ENCODE peak calls at places on chromosomes 11 and 22, in six cellular contexts. E is pancreas, B is upper lobe of right lung, F is thyroid gland, D is transverse colon, J is IMR-90. O is an unnamed sample. For H3K27me3, the result is how much of the 10 kb centered on the place peaks cover.

GRCh38 chr11:127627629-127628462 is 627.3 kb upstream of the KIRREL3 start:
- DNase-seq in J (peak), D (peak), E (peak), B (no peak), F (peak), O (peak)

GRCh38 chr22:42697542-42698013 is 23.1 kb downstream of the A4GALT start:
- DNase-seq in B (no peak), F (no peak), D (peak), J (peak), E (no peak), O (peak)

GRCh38 chr11:112157274-112157766 is 6.6 kb downstream of the IL18 start:
- DNase-seq in F (no peak), B (no peak), J (peak), E (no peak), D (no peak), O (no peak)

GRCh38 chr22:20951932-20952380 is 15.1 kb upstream of the AIFM3 start:
- DNase-seq in B (no peak), D (peak), F (no peak), J (no peak), E (no peak), O (no peak)

GRCh38 chr11:125550780-125551179 is 18.5 kb upstream of the EI24 start:
- DNase-seq in E (no peak), B (no peak), F (no peak), J (no peak), D (no peak), O (no peak)

GRCh38 chr11:20874358-20874757 is 205.0 kb downstream of the NELL1 start:
- DNase-seq in E (no peak), B (no peak), F (no peak), J (no peak), D (no peak), O (no peak)

GRCh38 chr11:125295922-125296321 is 131.4 kb downstream of the PKNOX2 start:
- DNase-seq in B (no peak), D (no peak), F (peak), E (no peak), J (no peak), O (no peak)

GRCh38 chr11:32899423-32899822 is 6.8 kb downstream of the QSER1 start:
- DNase-seq in J (no peak), F (no peak), B (no peak), E (no peak), D (no peak), O (no peak)

GRCh38 chr11:96113100-96113710 is 189.3 kb upstream of the MTMR2 start:
- DNase-seq in J (peak), D (no peak), B (no peak), F (no peak), E (no peak), O (no peak)

GRCh38 chr11:76574406-76574805 is 96.1 kb downstream of the LRRC32 start:
- DNase-seq in E (no peak), B (no peak), D (no peak), J (peak), F (no peak), O (no peak)

GRCh38 chr11:66889974-66890373 is 33.1 kb downstream of the LRFN4 start:
- DNase-seq in B (no peak), D (no peak), J (no peak), F (no peak), E (no peak), O (no peak)

GRCh38 chr11:104926771-104927470 is 28.7 kb upstream of the CASP12 start:
- DNase-seq in D (no peak), E (no peak), B (no peak), J (no peak), F (peak), O (no peak)

GRCh38 chr11:60193687-60194433 is 11.0 kb upstream of the MS4A6A start:
- DNase-seq in D (peak), E (no peak), J (peak), F (no peak), B (no peak), O (no peak)

GRCh38 chr11:11047851-11048610 is 190.2 kb upstream of the ZBED5 start:
- DNase-seq in F (no peak), E (no peak), J (no peak), B (no peak), D (no peak), O (no peak)

GRCh38 chr11:59261150-59261549 is 48.4 kb upstream of the MPEG1 start:
- DNase-seq in F (no peak), E (no peak), J (no peak), B (no peak), D (no peak), O (no peak)

GRCh38 chr11:11608783-11609232 is 13.0 kb downstream of the GALNT18 start:
- DNase-seq in B (no peak), F (peak), D (no peak), E (no peak), J (peak), O (no peak)

GRCh38 chr11:65452806-65453490 is 30.4 kb downstream of the NEAT1 start:
- DNase-seq in D (no peak), E (peak), B (no peak), F (peak), J (peak), O (no peak)

GRCh38 chr22:19106886-19107729 is 15.1 kb downstream of the DGCR2 start:
- DNase-seq in F (no peak), B (peak), D (no peak), J (no peak), E (peak), O (no peak)

DNA sequence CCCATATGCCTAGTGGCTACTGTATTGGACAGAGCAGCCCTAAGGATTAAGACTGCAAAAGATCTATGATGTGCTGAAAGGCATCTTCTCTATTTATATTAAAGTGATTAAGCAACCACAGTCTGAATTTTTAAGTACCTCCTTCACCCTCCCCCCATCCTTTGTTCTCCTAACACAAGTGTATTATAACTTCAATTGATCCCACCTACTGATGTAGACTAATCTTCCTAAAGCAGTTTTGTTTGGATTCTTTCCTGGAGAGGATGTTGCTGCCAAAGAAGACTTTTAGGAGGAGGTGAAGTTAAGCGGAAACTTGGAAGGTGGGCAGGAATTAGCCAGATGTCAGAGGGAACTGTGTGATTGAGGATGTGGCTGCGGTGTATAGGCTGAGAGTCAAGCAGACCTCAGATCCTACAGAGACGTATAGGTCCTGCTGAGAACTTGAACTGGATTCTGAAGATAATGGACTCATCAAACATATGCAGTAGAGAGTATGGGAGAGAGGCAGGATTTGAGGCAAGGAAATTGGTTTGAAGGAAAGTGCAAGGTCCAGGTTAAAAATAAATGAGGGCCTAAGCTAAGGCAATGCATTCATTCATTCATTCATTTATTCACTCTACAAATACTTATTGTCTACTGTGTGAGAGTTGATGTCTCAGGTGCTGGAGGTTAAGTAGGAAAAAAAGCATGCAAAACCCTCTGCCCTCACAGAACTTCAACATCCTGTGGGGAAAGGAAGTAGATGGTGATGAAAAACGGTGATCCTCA is 5.2 kb upstream of the RASSF10 start:
- DNase-seq in F (no peak), E (no peak), B (no peak), J (no peak), D (no peak), O (no peak)
- H3K27me3 ChIP-seq in F (under half), E (under half), B (under half), J (half or more), D (under half), O (under half)

GRCh38 chr11:17219016-17219415 is 11.2 kb upstream of the PIK3C2A start:
- DNase-seq in E (no peak), J (no peak), D (no peak), B (no peak), F (no peak), O (no peak)

GRCh38 chr11:17229481-17230152 is 21.8 kb upstream of the PIK3C2A start:
- DNase-seq in D (no peak), J (no peak), F (no peak), E (no peak), B (no peak), O (no peak)

GRCh38 chr11:17221968-17222367 is 14.2 kb upstream of the PIK3C2A start:
- DNase-seq in B (no peak), D (no peak), J (peak), E (no peak), F (no peak), O (no peak)

GRCh38 chr11:17224727-17225126 is 16.9 kb upstream of the PIK3C2A start:
- DNase-seq in J (no peak), B (no peak), E (no peak), D (no peak), F (no peak), O (no peak)
- H3K27ac ChIP-seq in J (no peak), B (peak), E (no peak), D (no peak), F (peak), O (peak)

GRCh38 chr11:63845305-63845704 is 6.4 kb downstream of the MARK2 start:
- DNase-seq in D (no peak), B (no peak), J (peak), F (no peak), E (no peak), O (no peak)
- TF ChIP-seq CTCF in D (no peak), B (no peak), J (no peak), F (no peak), E (no peak), O (no peak)

GRCh38 chr22:45910928-45911467 is 66.0 kb downstream of the WNT7B start:
- DNase-seq in J (no peak), D (no peak), F (no peak), E (no peak), B (no peak), O (peak)
- H3K27me3 ChIP-seq in J (under half), D (under half), F (under half), E (under half), B (under half), O (under half)